ENCODE peak calls at places on chromosomes 11 and 22, in ten cellular contexts. One of them, this sample, is unnamed.

GRCh38 chr22:31676700-31677099 is 14.7 kb upstream of the PISD start:
- DNase-seq in lower lobe of right lung: peak; percentile 98
- DNase-seq in DMS 273 treated with DMSO at 0.1 percent for 48 hours: no peak
- DNase-seq in RPMI7951: peak; percentile 93
- DNase-seq in activated T-helper 1 cell treated with anti-CD3 and anti-CD28 coated beads, Interleukin-2, amount 50 U/mL, for 16 hours: peak; percentile 82
- DNase-seq in CD8-positive, alpha-beta T cell: peak; percentile 91
- DNase-seq in T-helper 1 cell: peak; percentile 93
- DNase-seq in naive thymus-derived CD8-positive, alpha-beta T cell: peak; percentile 87
- DNase-seq in NCI-H1105: no peak
- DNase-seq in HEK293T: no peak
- DNase-seq in this sample: peak; percentile 97

GRCh38 chr11:128463386-128463829 is 124.0 kb downstream of the ETS1 start:
- DNase-seq in RPMI7951: peak; percentile 82
- DNase-seq in naive thymus-derived CD8-positive, alpha-beta T cell: no peak
- DNase-seq in DMS 273 treated with DMSO at 0.1 percent for 48 hours: no peak
- DNase-seq in activated T-helper 1 cell treated with anti-CD3 and anti-CD28 coated beads, Interleukin-2, amount 50 U/mL, for 16 hours: no peak
- DNase-seq in CD8-positive, alpha-beta T cell: no peak
- DNase-seq in HEK293T: no peak
- DNase-seq in lower lobe of right lung: no peak
- DNase-seq in NCI-H1105: no peak
- DNase-seq in T-helper 1 cell: no peak
- DNase-seq in this sample: no peak

GRCh38 chr11:65912840-65913239 is 6.0 kb downstream of the C11orf68 start:
- DNase-seq in CD8-positive, alpha-beta T cell: no peak
- DNase-seq in HEK293T: no peak
- DNase-seq in activated T-helper 1 cell treated with anti-CD3 and anti-CD28 coated beads, Interleukin-2, amount 50 U/mL, for 16 hours: no peak
- DNase-seq in NCI-H1105: no peak
- DNase-seq in DMS 273 treated with DMSO at 0.1 percent for 48 hours: no peak
- DNase-seq in RPMI7951: peak; percentile 90
- DNase-seq in lower lobe of right lung: no peak
- DNase-seq in naive thymus-derived CD8-positive, alpha-beta T cell: no peak
- DNase-seq in T-helper 1 cell: no peak
- DNase-seq in this sample: no peak

GRCh38 chr22:30968015-30968923 is at the start of gene MORC2:
- DNase-seq in activated T-helper 1 cell treated with anti-CD3 and anti-CD28 coated beads, Interleukin-2, amount 50 U/mL, for 16 hours: no peak
- DNase-seq in T-helper 1 cell: no peak
- DNase-seq in HEK293T: no peak
- DNase-seq in DMS 273 treated with DMSO at 0.1 percent for 48 hours: peak; percentile 43
- DNase-seq in CD8-positive, alpha-beta T cell: no peak
- DNase-seq in naive thymus-derived CD8-positive, alpha-beta T cell: no peak
- DNase-seq in RPMI7951: no peak
- DNase-seq in lower lobe of right lung: peak; percentile 86
- DNase-seq in NCI-H1105: no peak
- DNase-seq in this sample: peak; percentile 58

GRCh38 chr11:122727101-122727929 is 71.8 kb downstream of the UBASH3B start:
- DNase-seq in naive thymus-derived CD8-positive, alpha-beta T cell: peak; percentile 38
- DNase-seq in NCI-H1105: no peak
- DNase-seq in HEK293T: no peak
- DNase-seq in RPMI7951: peak; percentile 49
- DNase-seq in CD8-positive, alpha-beta T cell: peak; percentile 39
- DNase-seq in activated T-helper 1 cell treated with anti-CD3 and anti-CD28 coated beads, Interleukin-2, amount 50 U/mL, for 16 hours: no peak
- DNase-seq in DMS 273 treated with DMSO at 0.1 percent for 48 hours: no peak
- DNase-seq in T-helper 1 cell: peak; percentile 61
- DNase-seq in lower lobe of right lung: no peak
- DNase-seq in this sample: no peak

GRCh38 chr11:30471244-30471643 is 114.9 kb downstream of the MPPED2 start:
- DNase-seq in activated T-helper 1 cell treated with anti-CD3 and anti-CD28 coated beads, Interleukin-2, amount 50 U/mL, for 16 hours: no peak
- DNase-seq in lower lobe of right lung: no peak
- DNase-seq in T-helper 1 cell: no peak
- DNase-seq in HEK293T: no peak
- DNase-seq in NCI-H1105: no peak
- DNase-seq in naive thymus-derived CD8-positive, alpha-beta T cell: no peak
- DNase-seq in DMS 273 treated with DMSO at 0.1 percent for 48 hours: no peak
- DNase-seq in CD8-positive, alpha-beta T cell: no peak
- DNase-seq in RPMI7951: no peak
- DNase-seq in this sample: no peak

GRCh38 chr11:118842369-118842768 is 41.3 kb upstream of the CXCR5 start:
- DNase-seq in DMS 273 treated with DMSO at 0.1 percent for 48 hours: no peak
- DNase-seq in CD8-positive, alpha-beta T cell: no peak
- DNase-seq in lower lobe of right lung: no peak
- DNase-seq in T-helper 1 cell: no peak
- DNase-seq in NCI-H1105: no peak
- DNase-seq in activated T-helper 1 cell treated with anti-CD3 and anti-CD28 coated beads, Interleukin-2, amount 50 U/mL, for 16 hours: no peak
- DNase-seq in naive thymus-derived CD8-positive, alpha-beta T cell: no peak
- DNase-seq in RPMI7951: peak; percentile 29
- DNase-seq in HEK293T: no peak
- DNase-seq in this sample: no peak

GRCh38 chr11:129853508-129854228 is 38.0 kb downstream of the TMEM45B start:
- DNase-seq in activated T-helper 1 cell treated with anti-CD3 and anti-CD28 coated beads, Interleukin-2, amount 50 U/mL, for 16 hours: peak; percentile 33
- DNase-seq in HEK293T: no peak
- DNase-seq in lower lobe of right lung: peak; percentile 81
- DNase-seq in naive thymus-derived CD8-positive, alpha-beta T cell: peak; percentile 64
- DNase-seq in CD8-positive, alpha-beta T cell: peak; percentile 78
- DNase-seq in NCI-H1105: peak; percentile 99
- DNase-seq in RPMI7951: peak; percentile 17
- DNase-seq in DMS 273 treated with DMSO at 0.1 percent for 48 hours: no peak
- DNase-seq in T-helper 1 cell: peak; percentile 85
- DNase-seq in this sample: peak; percentile 74

GRCh38 chr11:123084454-123084853 is 22.5 kb upstream of the HSPA8 start:
- DNase-seq in activated T-helper 1 cell treated with anti-CD3 and anti-CD28 coated beads, Interleukin-2, amount 50 U/mL, for 16 hours: no peak
- DNase-seq in naive thymus-derived CD8-positive, alpha-beta T cell: no peak
- DNase-seq in HEK293T: no peak
- DNase-seq in DMS 273 treated with DMSO at 0.1 percent for 48 hours: no peak
- DNase-seq in NCI-H1105: no peak
- DNase-seq in T-helper 1 cell: no peak
- DNase-seq in RPMI7951: no peak
- DNase-seq in CD8-positive, alpha-beta T cell: no peak
- DNase-seq in lower lobe of right lung: no peak
- DNase-seq in this sample: no peak

GRCh38 chr11:35662061-35662648 is 420 bp upstream of the TRIM44 start:
- DNase-seq in NCI-H1105: peak; percentile 47
- DNase-seq in activated T-helper 1 cell treated with anti-CD3 and anti-CD28 coated beads, Interleukin-2, amount 50 U/mL, for 16 hours: no peak
- DNase-seq in DMS 273 treated with DMSO at 0.1 percent for 48 hours: no peak
- DNase-seq in T-helper 1 cell: no peak
- DNase-seq in lower lobe of right lung: no peak
- DNase-seq in naive thymus-derived CD8-positive, alpha-beta T cell: no peak
- DNase-seq in CD8-positive, alpha-beta T cell: peak; percentile 47
- DNase-seq in HEK293T: no peak
- DNase-seq in RPMI7951: no peak
- DNase-seq in this sample: no peak

GRCh38 chr11:19679952-19680823 is 32.4 kb upstream of the NAV2 start:
- DNase-seq in DMS 273 treated with DMSO at 0.1 percent for 48 hours: no peak
- DNase-seq in lower lobe of right lung: peak; percentile 79
- DNase-seq in activated T-helper 1 cell treated with anti-CD3 and anti-CD28 coated beads, Interleukin-2, amount 50 U/mL, for 16 hours: no peak
- DNase-seq in naive thymus-derived CD8-positive, alpha-beta T cell: no peak
- DNase-seq in NCI-H1105: no peak
- DNase-seq in HEK293T: peak; percentile 38
- DNase-seq in T-helper 1 cell: no peak
- DNase-seq in CD8-positive, alpha-beta T cell: no peak
- DNase-seq in RPMI7951: peak; percentile 94
- DNase-seq in this sample: peak; percentile 81

GRCh38 chr11:60264644-60265043 is 15.8 kb upstream of the MS4A4A start:
- DNase-seq in activated T-helper 1 cell treated with anti-CD3 and anti-CD28 coated beads, Interleukin-2, amount 50 U/mL, for 16 hours: no peak
- DNase-seq in naive thymus-derived CD8-positive, alpha-beta T cell: no peak
- DNase-seq in DMS 273 treated with DMSO at 0.1 percent for 48 hours: no peak
- DNase-seq in CD8-positive, alpha-beta T cell: no peak
- DNase-seq in RPMI7951: no peak
- DNase-seq in T-helper 1 cell: no peak
- DNase-seq in lower lobe of right lung: no peak
- DNase-seq in HEK293T: no peak
- DNase-seq in NCI-H1105: no peak
- DNase-seq in this sample: no peak

GRCh38 chr22:21947040-21948014 is 5.3 kb downstream of the PPM1F start:
- DNase-seq in activated T-helper 1 cell treated with anti-CD3 and anti-CD28 coated beads, Interleukin-2, amount 50 U/mL, for 16 hours: no peak
- DNase-seq in NCI-H1105: no peak
- DNase-seq in DMS 273 treated with DMSO at 0.1 percent for 48 hours: no peak
- DNase-seq in CD8-positive, alpha-beta T cell: no peak
- DNase-seq in HEK293T: peak; percentile 53
- DNase-seq in naive thymus-derived CD8-positive, alpha-beta T cell: no peak
- DNase-seq in RPMI7951: peak; percentile 14
- DNase-seq in lower lobe of right lung: no peak
- DNase-seq in T-helper 1 cell: no peak
- DNase-seq in this sample: no peak

GRCh38 chr11:76793391-76793811 is 10.2 kb downstream of the TSKU start:
- DNase-seq in naive thymus-derived CD8-positive, alpha-beta T cell: no peak
- DNase-seq in activated T-helper 1 cell treated with anti-CD3 and anti-CD28 coated beads, Interleukin-2, amount 50 U/mL, for 16 hours: no peak
- DNase-seq in T-helper 1 cell: no peak
- DNase-seq in lower lobe of right lung: no peak
- DNase-seq in HEK293T: no peak
- DNase-seq in CD8-positive, alpha-beta T cell: no peak
- DNase-seq in NCI-H1105: no peak
- DNase-seq in DMS 273 treated with DMSO at 0.1 percent for 48 hours: no peak
- DNase-seq in RPMI7951: no peak
- DNase-seq in this sample: no peak

This sample was measured in Calu3.